ENCODE peak calls at places on chromosome 6, in four cellular contexts. F is K562, O is SK-N-SH, H is HepG2. D is an unnamed sample.

GRCh38 chr6:38445321-38445720 is 194.4 kb downstream of the BTBD9 start:
- DNase-seq in F (no peak), O (no peak), H (no peak), D (no peak)

GRCh38 chr6:144349690-144350132 is 64.6 kb downstream of the UTRN start:
- DNase-seq in F (no peak), O (no peak), H (peak; percentile 81), D (peak; percentile 16)

GRCh38 chr6:17381429-17382147 is 11.8 kb upstream of the CAP2 start:
- DNase-seq in F (no peak), O (no peak), H (no peak), D (no peak)

GRCh38 chr6:100078509-100078908 is 84.5 kb upstream of the MCHR2 start:
- DNase-seq in F (no peak), O (peak; percentile 4), H (peak; percentile 20), D (peak; percentile 32)

GRCh38 chr6:26122402-26122792 is 35.2 kb downstream of the HFE start:
- DNase-seq in F (no peak), O (no peak), H (peak; percentile 79), D (no peak)

GRCh38 chr6:41697902-41698349 is 37.5 kb downstream of the TFEB start:
- DNase-seq in F (no peak), O (no peak), H (no peak), D (no peak)

GRCh38 chr6:39669117-39669690 is 56.0 kb downstream of the KIF6 start:
- DNase-seq in F (no peak), O (no peak), H (peak; percentile 30), D (no peak)

GRCh38 chr6:63573899-63574553 is 1.7 kb downstream of the LOC128125822 start:
- DNase-seq in F (peak; percentile 54), O (peak; percentile 60), H (peak; percentile 87), D (peak; percentile 62)

GRCh38 chr6:109165392-109165964 is 70.2 kb downstream of the CEP57L1 start:
- DNase-seq in F (peak; percentile 9), O (no peak), H (peak; percentile 41), D (no peak)

GRCh38 chr6:55868910-55869479 is 6.4 kb downstream of the BMP5 start:
- DNase-seq in F (no peak), O (no peak), H (no peak), D (peak; percentile 2)

GRCh38 chr6:64505312-64505711 is 869.7 kb downstream of the PHF3 start:
- DNase-seq in F (peak; percentile 34), O (peak; percentile 24), H (peak; percentile 29), D (no peak)

GRCh38 chr6:142353690-142354089 is 51.9 kb downstream of the ADGRG6 start:
- DNase-seq in F (no peak), O (no peak), H (no peak), D (no peak)

GRCh38 chr6:70219943-70220613 is 82.8 kb downstream of the COL9A1 start:
- DNase-seq in F (no peak), O (no peak), H (no peak), D (no peak)

GRCh38 chr6:33683051-33683571 is 28.4 kb downstream of the UQCC2 start:
- DNase-seq in F (no peak), O (peak; percentile 61), H (no peak), D (no peak)

GRCh38 chr6:38058022-38058421 is 238.5 kb downstream of the ZFAND3 start:
- DNase-seq in F (no peak), O (no peak), H (peak; percentile 20), D (peak; percentile 58)

GRCh38 chr6:132247381-132248159 is 153.7 kb downstream of the MOXD1 start:
- DNase-seq in F (no peak), O (no peak), H (no peak), D (no peak)

GRCh38 chr6:37709932-37710565 is 12.4 kb upstream of the MDGA1 start:
- DNase-seq in F (no peak), O (no peak), H (no peak), D (no peak)

GRCh38 chr6:167237438-167237837 is 53.7 kb upstream of the UNC93A start:
- DNase-seq in F (no peak), O (no peak), H (no peak), D (no peak)

GRCh38 chr6:3943373-3943772 is 94.2 kb downstream of the FAM50B start:
- DNase-seq in F (no peak), O (no peak), H (no peak), D (no peak)

GRCh38 chr6:32947552-32948465 is 5.1 kb downstream of the HLA-DMA start:
- DNase-seq in F (no peak), O (peak; percentile 21), H (peak; percentile 58), D (peak; percentile 48)

GRCh38 chr6:83708546-83708969 is 343 bp downstream of the SNAP91 start:
- DNase-seq in F (no peak), O (peak; percentile 84), H (no peak), D (no peak)

GRCh38 chr6:13163161-13163944 is 165.0 kb downstream of the TBC1D7 start:
- DNase-seq in F (no peak), O (no peak), H (no peak), D (no peak)

GRCh38 chr6:7542878-7543394 is 1.5 kb downstream of the DSP start:
- DNase-seq in F (no peak), O (peak; percentile 42), H (peak; percentile 93), D (peak; percentile 56)
- TF ChIP-seq ELF1 in F (no peak), O (no peak), H (no peak), D (no peak)

DNA sequence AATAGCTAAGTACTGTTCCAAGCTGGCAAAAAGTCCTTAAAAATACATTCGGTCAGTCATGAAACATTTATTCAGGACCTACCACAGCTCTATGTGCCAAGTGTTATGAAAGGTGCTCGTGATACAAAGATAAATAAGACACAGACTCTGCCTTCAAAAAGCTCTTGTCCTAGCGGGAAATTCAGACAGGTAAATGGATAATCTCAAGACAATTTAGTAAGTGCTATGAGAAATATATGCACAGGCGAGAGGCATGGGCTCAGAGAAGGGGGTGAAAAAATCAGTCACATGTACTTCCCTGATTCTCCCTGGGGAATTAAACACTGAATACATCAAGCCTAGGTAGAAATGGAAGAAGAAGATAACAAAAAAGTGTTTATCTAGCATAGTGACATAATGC is 49.8 kb upstream of the HEY2 start:
- DNase-seq in F (no peak), O (no peak), H (no peak), D (no peak)
- TF ChIP-seq ELF1 in F (no peak), O (no peak), H (no peak), D (no peak)

DNA sequence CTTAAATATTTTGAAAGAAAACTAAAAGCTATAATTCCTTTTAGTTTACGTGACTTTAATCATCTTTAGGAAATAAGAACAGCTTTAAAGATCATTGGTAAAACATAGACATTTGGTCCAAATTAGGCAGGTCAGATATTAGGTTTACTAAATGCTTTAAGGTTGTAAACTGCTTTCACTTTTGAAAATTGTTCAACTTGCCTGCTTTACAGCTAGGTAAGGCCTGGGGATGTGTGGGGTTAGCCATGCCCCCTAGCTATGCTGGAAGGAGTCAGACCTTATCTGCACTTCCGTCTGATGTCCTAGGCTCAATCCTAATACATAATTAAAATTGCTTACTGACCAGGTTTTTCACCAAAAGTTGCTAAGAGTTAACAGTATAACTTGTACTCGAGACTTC is 30.5 kb upstream of the TPD52L1 start:
- DNase-seq in F (no peak), O (no peak), H (no peak), D (no peak)
- TF ChIP-seq ELF1 in F (no peak), O (no peak), H (no peak), D (no peak)

DNA sequence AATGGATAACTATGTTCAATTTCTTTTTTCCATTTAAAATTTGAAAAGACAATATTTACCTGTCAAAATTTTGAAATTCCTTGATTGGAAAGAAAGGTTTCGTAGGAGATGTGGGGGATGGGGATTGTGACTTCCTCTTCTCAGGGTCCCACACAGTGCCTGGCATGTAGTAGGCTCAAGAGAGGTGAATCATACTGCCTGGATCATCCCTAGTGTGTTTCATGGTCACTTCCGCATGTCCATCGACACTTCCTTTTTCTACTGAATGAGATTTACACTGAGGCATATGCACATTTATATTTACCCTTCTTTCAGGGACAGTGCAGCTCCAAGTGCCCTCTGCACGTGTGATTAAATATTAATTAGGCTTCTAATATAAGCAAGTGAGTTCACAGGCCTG is 177.4 kb upstream of the MMS22L start:
- DNase-seq in F (no peak), O (no peak), H (no peak), D (no peak)
- TF ChIP-seq ELF1 in F (no peak), O (no peak), H (no peak), D (no peak)

DNA sequence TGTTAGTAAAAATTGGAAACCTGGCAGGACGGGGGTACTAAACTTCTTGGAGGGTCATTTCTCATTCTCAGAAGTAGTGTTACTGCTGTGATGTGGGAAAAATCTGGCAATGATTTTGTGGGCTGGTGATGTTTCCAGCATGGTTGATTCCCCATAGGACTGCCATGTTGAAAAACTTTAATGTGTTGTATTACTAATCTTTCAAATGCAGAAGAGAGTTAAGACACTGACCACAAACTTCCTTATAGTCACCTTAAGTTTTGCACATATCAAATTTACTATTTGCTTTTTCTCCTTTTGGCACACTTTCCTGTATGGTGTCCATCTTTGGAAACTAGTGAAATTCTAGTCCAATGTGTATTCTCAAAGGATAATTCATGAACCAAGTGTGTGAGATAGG is 236.2 kb upstream of the TAB2 start:
- DNase-seq in F (no peak), O (no peak), H (no peak), D (no peak)
- TF ChIP-seq ELF1 in F (no peak), O (no peak), H (no peak), D (no peak)

DNA sequence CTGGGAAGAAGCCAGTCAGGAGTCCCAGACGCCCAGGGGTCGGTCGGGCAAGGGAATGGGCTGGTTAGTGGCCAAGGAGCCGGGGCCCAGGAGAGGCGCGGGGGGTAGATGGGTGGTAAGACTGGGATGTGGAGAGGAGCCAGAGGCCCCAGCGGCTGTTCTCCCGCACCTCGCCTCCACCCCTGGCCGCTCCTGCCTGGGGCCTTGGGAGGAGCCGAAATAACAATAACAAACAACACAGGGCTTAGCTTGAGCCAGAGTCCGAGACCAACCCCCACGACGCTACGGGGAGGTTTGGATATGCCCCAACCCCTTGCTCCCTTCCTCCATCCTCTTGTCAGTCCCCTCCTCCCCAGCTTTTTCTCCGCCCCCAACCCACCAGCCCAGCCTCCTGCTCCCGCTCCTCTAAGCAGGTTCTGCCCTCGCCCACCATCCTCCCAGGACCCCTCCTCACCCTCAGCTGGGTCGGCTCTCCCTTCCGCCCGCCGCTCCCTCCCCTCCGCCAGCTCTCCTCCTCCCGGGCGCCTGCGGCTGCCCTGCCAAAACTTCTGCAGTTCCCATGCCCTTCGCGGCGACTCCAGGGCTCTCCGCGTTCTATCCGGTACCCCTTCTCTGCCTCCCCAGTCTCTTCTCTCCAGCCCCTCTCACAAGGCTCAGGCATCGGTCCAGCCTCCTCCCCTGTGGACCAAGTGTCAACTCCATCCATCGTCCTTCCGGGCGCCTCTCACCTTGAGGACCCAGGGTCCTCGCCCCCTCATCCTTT is 1.1 kb downstream of the RNF39 start:
- DNase-seq in F (no peak), O (peak; percentile 39), H (no peak), D (no peak)
- TF ChIP-seq ELF1 in F (no peak), O (no peak), H (no peak), D (no peak)

DNA sequence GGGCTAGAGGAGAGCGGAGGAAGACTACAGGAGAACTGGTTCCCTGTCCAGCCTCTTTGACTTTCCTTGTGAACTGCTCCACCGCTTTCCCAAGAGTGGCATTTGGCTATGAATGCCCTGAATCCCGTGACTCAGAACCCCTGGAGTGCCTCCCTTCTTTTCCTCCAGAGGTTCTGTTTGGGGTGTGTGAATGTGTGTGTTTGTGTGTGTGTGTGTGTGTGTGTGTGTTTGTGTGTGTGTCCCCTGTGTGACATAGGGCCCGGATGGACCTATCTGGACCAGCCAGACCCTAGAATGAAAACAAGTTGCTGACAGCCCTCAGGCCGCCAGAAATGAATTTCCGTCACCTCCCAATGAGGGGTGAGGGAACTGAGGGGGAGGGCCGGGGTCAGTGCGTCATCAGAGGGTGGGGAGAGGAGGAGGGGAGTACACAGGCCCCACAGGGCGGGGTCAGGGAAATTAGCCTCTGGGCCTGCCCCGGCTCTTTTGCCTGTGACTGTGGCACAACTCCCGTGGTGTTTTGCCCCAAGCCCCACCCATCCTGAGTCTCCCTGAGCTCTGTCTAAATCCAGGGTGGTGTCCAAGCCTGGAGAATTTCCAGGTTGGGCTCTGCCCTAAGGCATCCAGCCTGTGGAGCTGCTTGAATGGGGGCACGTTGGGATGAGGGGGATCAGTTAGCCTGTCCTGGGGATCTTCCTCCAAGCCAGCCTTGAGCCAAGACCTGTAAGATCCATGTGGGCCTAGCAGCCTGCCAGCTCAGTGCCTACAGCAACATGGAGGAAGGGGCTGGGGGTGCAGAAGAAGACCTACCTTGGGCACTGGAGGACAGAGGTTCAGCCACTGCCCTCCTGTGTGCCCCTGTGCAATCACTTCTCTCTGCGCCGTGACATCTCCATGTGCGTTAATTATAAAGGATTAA is 15.2 kb upstream of the MRPS18A start:
- DNase-seq in F (peak; percentile 99), O (no peak), H (peak; percentile 93), D (peak; percentile 92)
- TF ChIP-seq ELF1 in F (no peak), O (no peak), H (no peak), D (no peak)